ENCODE peak calls at places on chromosomes 5 and 9, in eight cellular contexts. F is fibroblast of lung, P is GM23248, E is IMR-90, Q is colonic mucosa, T is kidney, X is endothelial cell of umbilical vein, W is HCT116. J is an unnamed sample.

GRCh38 chr9:2418619-2419018 is 203.0 kb upstream of the VLDLR start:
- DNase-seq in Q (no peak), F (peak), X (no peak), P (peak), T (no peak), W (no peak), E (peak), J (no peak)

GRCh38 chr9:38106488-38106887 is 37.5 kb upstream of the SHB start:
- DNase-seq in F (no peak), P (no peak), E (no peak), Q (no peak), W (no peak), X (no peak), T (no peak), J (no peak)

GRCh38 chr5:136031713-136032112 is 2.9 kb downstream of the TGFBI start:
- DNase-seq in E (no peak), T (no peak), F (peak), Q (no peak), X (no peak), P (peak), W (no peak), J (peak)

GRCh38 chr9:20671635-20672034 is 12.4 kb upstream of the FOCAD start:
- DNase-seq in F (no peak), W (no peak), P (no peak), E (no peak), T (no peak), X (no peak), Q (no peak), J (no peak)

GRCh38 chr9:114484854-114485443 is 20.3 kb downstream of the WHRN start:
- DNase-seq in X (no peak), W (peak), Q (no peak), F (peak), T (no peak), P (peak), E (peak), J (peak)

GRCh38 chr5:57215629-57216195 is 41.9 kb downstream of the GPBP1 start:
- DNase-seq in P (peak), W (no peak), E (peak), X (no peak), Q (no peak), F (no peak), T (no peak), J (no peak)

GRCh38 chr9:76200315-76200714 is 193.9 kb downstream of the RFK start:
- DNase-seq in E (peak), X (no peak), W (no peak), P (no peak), F (peak), T (no peak), Q (no peak), J (peak)

GRCh38 chr5:157820593-157821252 is 38.2 kb downstream of the CLINT1 start:
- DNase-seq in F (peak), X (peak), T (no peak), Q (peak), P (peak), E (peak), W (peak), J (peak)

GRCh38 chr5:83414601-83415000 is 56.9 kb upstream of the VCAN start:
- DNase-seq in X (no peak), E (peak), P (peak), W (no peak), T (no peak), F (peak), Q (no peak), J (peak)

GRCh38 chr5:141330299-141331080 is at the start of gene PCDHGA1:
- DNase-seq in E (peak), X (peak), T (no peak), F (peak), Q (no peak), P (peak), W (no peak), J (peak)
- H3K4me3 ChIP-seq in E (peak), X (no peak), T (peak), F (peak), Q (no peak), P (peak), W (no peak), J (peak)

DNA sequence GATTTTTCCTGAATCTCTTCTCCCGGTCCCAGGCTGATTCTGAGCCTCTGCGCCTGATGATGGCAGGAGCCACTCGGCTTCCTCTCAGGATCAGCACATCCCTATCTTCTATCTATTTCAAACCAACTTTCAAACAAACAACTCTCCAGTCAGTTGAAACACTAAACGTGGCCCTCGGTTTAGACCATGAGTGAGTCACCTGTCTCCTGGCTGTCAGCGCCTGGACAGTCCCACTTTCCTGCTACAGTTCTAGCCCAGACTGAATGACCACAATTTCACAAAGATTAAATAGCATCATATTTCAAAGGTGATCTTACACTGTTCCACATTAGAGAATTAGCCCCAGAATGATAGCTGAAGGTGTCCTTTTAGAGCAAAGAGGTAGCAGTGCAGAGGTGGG is 6.2 kb downstream of the SLC6A19 start:
- DNase-seq in T (no peak), E (no peak), Q (no peak), W (no peak), X (no peak), F (no peak), P (no peak), J (no peak)
- H3K9ac ChIP-seq in T (no peak), E (no peak), Q (no peak), W (no peak), X (no peak), F (no peak), P (no peak), J (no peak)

GRCh38 chr9:134069536-134070399 is 1.9 kb upstream of the BRD3 start:
- DNase-seq in T (peak), F (no peak), E (no peak), W (no peak), X (no peak), P (no peak), Q (no peak), J (no peak)

GRCh38 chr9:134067904-134068741 is at the start of gene BRD3:
- DNase-seq in E (peak), Q (peak), X (peak), W (peak), T (peak), F (peak), P (peak), J (peak)

GRCh38 chr9:134066923-134067851 is 639 bp downstream of the BRD3 start:
- DNase-seq in P (peak), W (no peak), Q (no peak), T (peak), E (peak), X (peak), F (peak), J (peak)

GRCh38 chr9:134071149-134071548 is 3.3 kb upstream of the BRD3 start:
- DNase-seq in X (no peak), P (no peak), W (no peak), E (no peak), T (peak), Q (no peak), F (no peak), J (no peak)

GRCh38 chr9:134068742-134069535 is 1.1 kb upstream of the BRD3 start:
- DNase-seq in X (peak), P (peak), T (peak), Q (no peak), W (no peak), E (peak), F (no peak), J (no peak)
- H3K4me3 ChIP-seq in X (peak), P (peak), T (peak), Q (peak), W (peak), E (peak), F (peak), J (peak)

DNA sequence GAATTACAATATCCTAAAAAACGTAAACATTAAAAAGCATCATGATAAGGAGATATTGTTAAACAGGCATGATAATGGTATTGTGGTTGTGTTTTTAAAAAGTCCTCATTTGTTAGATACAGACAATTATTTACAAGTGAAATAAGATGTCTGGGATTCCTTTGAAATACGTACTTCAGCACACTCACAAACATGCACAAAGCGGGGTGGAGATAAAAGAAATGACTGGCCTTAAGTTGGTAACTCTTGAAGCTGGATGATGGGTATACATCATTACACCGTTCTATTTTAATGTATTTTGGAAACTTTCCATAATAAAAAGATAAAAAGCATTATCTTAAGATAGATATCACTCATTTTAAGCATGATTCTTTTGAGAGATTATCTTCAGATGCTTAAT is 1.0 kb downstream of the FAM200C start:
- DNase-seq in T (no peak), Q (no peak), F (peak), P (peak), X (no peak), W (no peak), E (peak), J (peak)
- H3K9ac ChIP-seq in T (peak), Q (peak), F (no peak), P (peak), X (peak), W (peak), E (peak), J (peak)

J was measured in adipocyte.